ENCODE peak calls at places on chromosomes 11 and 22, in six cellular contexts. One of them, this sample, is unnamed.

GRCh38 chr11:17730608-17731462 is 3.7 kb upstream of the KCNC1 start:
- DNase-seq in Caco-2: peak
- DNase-seq in AG09319: peak
- DNase-seq in pancreas: peak
- DNase-seq in GM20000: peak
- DNase-seq in H1: peak
- DNase-seq in this sample: peak

GRCh38 chr11:107844041-107844440 is 14.5 kb downstream of the SLC35F2 start:
- DNase-seq in Caco-2: no peak
- DNase-seq in AG09319: no peak
- DNase-seq in pancreas: no peak
- DNase-seq in GM20000: no peak
- DNase-seq in H1: no peak
- DNase-seq in this sample: no peak

GRCh38 chr11:20369816-20370215 is 6.3 kb downstream of the HTATIP2 start:
- DNase-seq in Caco-2: no peak
- DNase-seq in AG09319: no peak
- DNase-seq in pancreas: no peak
- DNase-seq in GM20000: no peak
- DNase-seq in H1: no peak
- DNase-seq in this sample: no peak

GRCh38 chr11:72618801-72619200 is 55.4 kb downstream of the PDE2A start:
- DNase-seq in Caco-2: no peak
- DNase-seq in AG09319: no peak
- DNase-seq in pancreas: no peak
- DNase-seq in GM20000: no peak
- DNase-seq in H1: no peak
- DNase-seq in this sample: no peak

GRCh38 chr11:87454246-87454645 is 416.5 kb downstream of the TMEM135 start:
- DNase-seq in Caco-2: no peak
- DNase-seq in AG09319: no peak
- DNase-seq in pancreas: no peak
- DNase-seq in GM20000: peak
- DNase-seq in H1: no peak
- DNase-seq in this sample: no peak

GRCh38 chr11:3217751-3218482 is 696 bp downstream of the MRGPRG start:
- DNase-seq in Caco-2: no peak
- DNase-seq in AG09319: no peak
- DNase-seq in pancreas: peak
- DNase-seq in GM20000: no peak
- DNase-seq in H1: peak
- DNase-seq in this sample: no peak

GRCh38 chr11:119483881-119484371 is 61.0 kb upstream of the THY1 start:
- DNase-seq in Caco-2: no peak
- DNase-seq in AG09319: no peak
- DNase-seq in pancreas: no peak
- DNase-seq in GM20000: no peak
- DNase-seq in H1: no peak
- DNase-seq in this sample: no peak

GRCh38 chr11:116420770-116421528 is 351.8 kb downstream of the BUD13 start:
- DNase-seq in Caco-2: no peak
- DNase-seq in AG09319: no peak
- DNase-seq in pancreas: no peak
- DNase-seq in GM20000: no peak
- DNase-seq in H1: no peak
- DNase-seq in this sample: no peak

GRCh38 chr11:85764796-85765195 is 46.1 kb downstream of the SYTL2 start:
- DNase-seq in Caco-2: no peak
- DNase-seq in AG09319: no peak
- DNase-seq in pancreas: no peak
- DNase-seq in GM20000: no peak
- DNase-seq in H1: no peak
- DNase-seq in this sample: no peak

GRCh38 chr22:29269731-29270474 is 1.8 kb downstream of the EWSR1 start:
- DNase-seq in Caco-2: no peak
- DNase-seq in AG09319: no peak
- DNase-seq in pancreas: no peak
- DNase-seq in GM20000: no peak
- DNase-seq in H1: no peak
- DNase-seq in this sample: no peak

GRCh38 chr22:28670691-28671261 is 8.9 kb downstream of the TTC28 start:
- DNase-seq in Caco-2: no peak
- DNase-seq in AG09319: no peak
- DNase-seq in pancreas: no peak
- DNase-seq in GM20000: no peak
- DNase-seq in H1: no peak
- DNase-seq in this sample: no peak

GRCh38 chr11:61539009-61539408 is 30.5 kb downstream of the LRRC10B start:
- DNase-seq in Caco-2: no peak
- DNase-seq in AG09319: no peak
- DNase-seq in pancreas: no peak
- DNase-seq in GM20000: no peak
- DNase-seq in H1: no peak
- DNase-seq in this sample: no peak

GRCh38 chr11:111426615-111427014 is 47.5 kb upstream of the POU2AF1 start:
- DNase-seq in Caco-2: no peak
- DNase-seq in AG09319: no peak
- DNase-seq in pancreas: no peak
- DNase-seq in GM20000: no peak
- DNase-seq in H1: no peak
- DNase-seq in this sample: no peak

GRCh38 chr11:109426442-109426841 is 4.5 kb downstream of the C11orf87 start:
- DNase-seq in Caco-2: no peak
- DNase-seq in AG09319: no peak
- DNase-seq in pancreas: no peak
- DNase-seq in GM20000: peak
- DNase-seq in H1: no peak
- DNase-seq in this sample: no peak

GRCh38 chr11:66976925-66977324 is 1.8 kb downstream of the C11orf86 start:
- DNase-seq in Caco-2: no peak
- DNase-seq in AG09319: no peak
- DNase-seq in pancreas: no peak
- DNase-seq in GM20000: no peak
- DNase-seq in H1: no peak
- DNase-seq in this sample: no peak

GRCh38 chr11:75279273-75279672 is 38.7 kb downstream of the TPBGL start:
- DNase-seq in Caco-2: peak
- DNase-seq in AG09319: no peak
- DNase-seq in pancreas: no peak
- DNase-seq in GM20000: no peak
- DNase-seq in H1: no peak
- DNase-seq in this sample: no peak

GRCh38 chr22:45742866-45743450 is 71.3 kb downstream of the ATXN10 start:
- DNase-seq in Caco-2: peak
- DNase-seq in AG09319: peak
- DNase-seq in pancreas: no peak
- DNase-seq in GM20000: no peak
- DNase-seq in H1: no peak
- DNase-seq in this sample: no peak

GRCh38 chr11:126415128-126415527 is 59.6 kb downstream of the ST3GAL4 start:
- DNase-seq in Caco-2: no peak
- DNase-seq in AG09319: peak
- DNase-seq in pancreas: no peak
- DNase-seq in GM20000: no peak
- DNase-seq in H1: no peak
- DNase-seq in this sample: no peak

GRCh38 chr11:60988658-60989057 is 17.2 kb downstream of the CD6 start:
- DNase-seq in Caco-2: no peak
- DNase-seq in AG09319: no peak
- DNase-seq in pancreas: no peak
- DNase-seq in GM20000: no peak
- DNase-seq in H1: no peak
- DNase-seq in this sample: no peak

GRCh38 chr11:64241175-64241429 is 207 bp downstream of the FKBP2 start:
- DNase-seq in Caco-2: no peak
- DNase-seq in AG09319: no peak
- DNase-seq in pancreas: no peak
- DNase-seq in GM20000: no peak
- DNase-seq in H1: no peak
- DNase-seq in this sample: no peak

GRCh38 chr11:33044281-33044680 is 4.9 kb downstream of the TCP11L1 start:
- DNase-seq in Caco-2: no peak
- DNase-seq in AG09319: no peak
- DNase-seq in pancreas: no peak
- DNase-seq in GM20000: no peak
- DNase-seq in H1: no peak
- DNase-seq in this sample: no peak

GRCh38 chr22:42648368-42649260 is 578 bp downstream of the CYB5R3 start:
- DNase-seq in Caco-2: peak
- DNase-seq in AG09319: no peak
- DNase-seq in pancreas: peak
- DNase-seq in GM20000: peak
- DNase-seq in H1: no peak
- DNase-seq in this sample: no peak

GRCh38 chr11:65719887-65720236 is 736 bp downstream of the RNASEH2C start:
- DNase-seq in Caco-2: peak
- DNase-seq in AG09319: no peak
- DNase-seq in pancreas: peak
- DNase-seq in GM20000: no peak
- DNase-seq in H1: no peak
- DNase-seq in this sample: peak
- TF ChIP-seq CTCF in Caco-2: no peak
- TF ChIP-seq CTCF in AG09319: peak
- TF ChIP-seq CTCF in pancreas: no peak
- TF ChIP-seq CTCF in GM20000: no peak
- TF ChIP-seq CTCF in H1: no peak
- TF ChIP-seq CTCF in this sample: no peak

GRCh38 chr11:76550781-76551180 is 106.0 kb downstream of the EMSY start:
- DNase-seq in Caco-2: no peak
- DNase-seq in AG09319: no peak
- DNase-seq in pancreas: no peak
- DNase-seq in GM20000: no peak
- DNase-seq in H1: no peak
- DNase-seq in this sample: no peak

GRCh38 chr11:76553554-76554476 is 109.0 kb downstream of the EMSY start:
- DNase-seq in Caco-2: no peak
- DNase-seq in AG09319: no peak
- DNase-seq in pancreas: no peak
- DNase-seq in GM20000: no peak
- DNase-seq in H1: no peak
- DNase-seq in this sample: no peak

GRCh38 chr11:76554767-76555166 is 109.9 kb downstream of the EMSY start:
- DNase-seq in Caco-2: no peak
- DNase-seq in AG09319: no peak
- DNase-seq in pancreas: no peak
- DNase-seq in GM20000: no peak
- DNase-seq in H1: no peak
- DNase-seq in this sample: no peak

GRCh38 chr11:76552987-76553386 is 108.2 kb downstream of the EMSY start:
- DNase-seq in Caco-2: no peak
- DNase-seq in AG09319: no peak
- DNase-seq in pancreas: no peak
- DNase-seq in GM20000: no peak
- DNase-seq in H1: no peak
- DNase-seq in this sample: no peak

DNA sequence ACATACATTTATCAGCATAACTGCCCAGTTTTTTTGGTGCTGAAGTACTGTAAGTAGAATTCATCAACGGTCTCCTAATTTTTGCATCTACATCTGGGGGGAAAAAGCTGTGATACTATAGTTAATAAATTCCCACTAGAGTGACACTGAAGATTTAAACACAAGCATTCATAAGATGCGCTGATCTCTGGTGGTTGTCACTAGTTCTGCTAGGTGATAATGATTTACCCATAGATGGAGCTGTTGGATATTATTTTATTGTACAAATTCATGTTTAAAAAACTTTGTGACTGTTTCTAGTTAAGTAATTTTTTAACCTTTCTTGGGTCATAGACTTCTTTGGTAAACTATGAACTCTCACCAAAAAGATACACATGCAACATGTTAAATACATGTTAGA is 106.6 kb downstream of the EMSY start:
- DNase-seq in Caco-2: no peak
- DNase-seq in AG09319: no peak
- DNase-seq in pancreas: no peak
- DNase-seq in GM20000: no peak
- DNase-seq in H1: no peak
- DNase-seq in this sample: no peak
- TF ChIP-seq CTCF in Caco-2: no peak
- TF ChIP-seq CTCF in AG09319: peak
- TF ChIP-seq CTCF in pancreas: no peak
- TF ChIP-seq CTCF in GM20000: no peak
- TF ChIP-seq CTCF in H1: no peak
- TF ChIP-seq CTCF in this sample: no peak

DNA sequence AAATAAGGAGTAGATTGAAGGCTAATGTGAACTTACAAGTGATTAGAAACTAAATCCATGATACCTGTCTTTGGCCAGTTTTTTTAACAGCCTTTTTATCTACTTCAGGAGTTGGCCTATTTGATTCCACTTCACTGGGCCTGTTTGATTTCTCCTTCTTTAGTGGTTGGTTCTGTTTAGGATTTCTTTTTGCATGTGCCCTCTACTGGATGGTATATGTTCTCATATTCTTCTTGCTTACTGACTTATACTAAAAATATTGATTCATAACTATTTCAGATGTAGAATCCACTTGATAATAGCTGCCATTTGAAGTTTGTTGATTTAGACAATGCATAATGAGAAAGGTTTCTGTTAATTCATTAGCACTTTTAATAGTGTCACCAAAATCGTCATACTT is 53.9 kb downstream of the USP47 start:
- DNase-seq in Caco-2: no peak
- DNase-seq in AG09319: no peak
- DNase-seq in pancreas: no peak
- DNase-seq in GM20000: no peak
- DNase-seq in H1: no peak
- DNase-seq in this sample: no peak
- TF ChIP-seq CTCF in Caco-2: no peak
- TF ChIP-seq CTCF in AG09319: peak
- TF ChIP-seq CTCF in pancreas: no peak
- TF ChIP-seq CTCF in GM20000: no peak
- TF ChIP-seq CTCF in H1: no peak
- TF ChIP-seq CTCF in this sample: no peak

GRCh38 chr11:10274726-10275125 is 19.3 kb downstream of the SBF2 start:
- DNase-seq in Caco-2: no peak
- DNase-seq in AG09319: no peak
- DNase-seq in pancreas: no peak
- DNase-seq in GM20000: no peak
- DNase-seq in H1: no peak
- DNase-seq in this sample: no peak

GRCh38 chr11:10273738-10274137 is 20.3 kb downstream of the SBF2 start:
- DNase-seq in Caco-2: no peak
- DNase-seq in AG09319: no peak
- DNase-seq in pancreas: no peak
- DNase-seq in GM20000: no peak
- DNase-seq in H1: no peak
- DNase-seq in this sample: no peak

GRCh38 chr11:10272132-10272531 is 21.9 kb downstream of the SBF2 start:
- DNase-seq in Caco-2: no peak
- DNase-seq in AG09319: no peak
- DNase-seq in pancreas: no peak
- DNase-seq in GM20000: no peak
- DNase-seq in H1: no peak
- DNase-seq in this sample: no peak

DNA sequence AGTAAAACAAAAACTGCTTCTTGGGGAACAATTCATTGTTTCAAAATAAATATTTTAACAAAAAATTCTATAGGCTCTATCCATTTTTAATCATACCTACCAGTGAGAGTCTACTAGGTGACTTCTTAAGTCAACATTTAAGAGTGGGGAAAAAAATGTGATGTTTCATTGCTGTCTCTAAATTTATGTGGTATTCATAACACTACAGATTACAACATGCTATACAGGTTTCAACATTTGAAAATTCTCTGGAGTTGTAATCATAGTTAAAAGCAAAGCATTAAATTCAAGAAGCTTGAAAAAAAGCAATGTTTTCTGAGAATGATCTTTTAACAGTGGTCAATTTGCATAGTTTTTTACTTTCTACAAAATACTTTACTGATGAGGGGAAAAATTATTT is 18.3 kb downstream of the SBF2 start:
- DNase-seq in Caco-2: no peak
- DNase-seq in AG09319: no peak
- DNase-seq in pancreas: no peak
- DNase-seq in GM20000: no peak
- DNase-seq in H1: no peak
- DNase-seq in this sample: no peak
- TF ChIP-seq CTCF in Caco-2: no peak
- TF ChIP-seq CTCF in AG09319: no peak
- TF ChIP-seq CTCF in pancreas: no peak
- TF ChIP-seq CTCF in GM20000: no peak
- TF ChIP-seq CTCF in H1: no peak
- TF ChIP-seq CTCF in this sample: no peak

This sample was measured in endothelial cell.